ENCODE peak calls at places on chromosomes 3 and 15, in seven cellular contexts. I is left ventricle myocardium inferior, X is SK-N-MC, F is IMR-90, L is A549, N is ovary, V is body of pancreas. P is an unnamed sample.

GRCh38 chr3:181618260-181618659 is 93.5 kb upstream of the SOX2 start:
- DNase-seq in X (no peak), F (no peak), I (no peak), V (no peak), L (no peak), N (no peak), P (no peak)

GRCh38 chr3:74904646-74905045 is 290.2 kb upstream of the CNTN3 start:
- DNase-seq in L (no peak), F (no peak), N (no peak), I (no peak), V (no peak), X (no peak), P (no peak)

GRCh38 chr3:61575893-61576292 is 14.5 kb downstream of the PTPRG start:
- DNase-seq in L (no peak), X (no peak), I (no peak), F (no peak), N (no peak), V (no peak), P (no peak)

GRCh38 chr3:39879581-39879980 is 70.2 kb downstream of the MYRIP start:
- DNase-seq in I (no peak), L (no peak), X (no peak), N (no peak), F (no peak), V (no peak), P (no peak)

GRCh38 chr15:62135532-62136134 is 29.5 kb downstream of the C2CD4B start:
- DNase-seq in F (peak; percentile 21), V (peak; percentile 82), I (no peak), X (no peak), L (peak; percentile 33), N (no peak), P (peak; percentile 36)

GRCh38 chr15:45199136-45199810 is 11.5 kb upstream of the SHF start:
- DNase-seq in L (peak; percentile 16), I (no peak), N (no peak), F (no peak), V (peak; percentile 24), X (no peak), P (peak; percentile 23)

GRCh38 chr3:57130426-57131209 is 34.5 kb downstream of the IL17RD start:
- DNase-seq in F (no peak), V (no peak), N (peak; percentile 55), X (no peak), I (peak; percentile 32), L (no peak), P (no peak)

GRCh38 chr3:133295199-133295901 is 104.5 kb upstream of the BFSP2 start:
- DNase-seq in X (no peak), F (peak; percentile 81), N (no peak), L (no peak), I (no peak), V (no peak), P (peak; percentile 75)

GRCh38 chr3:31729573-31729972 is 196.8 kb downstream of the STT3B start:
- DNase-seq in X (no peak), V (no peak), F (no peak), N (no peak), I (no peak), L (peak; percentile 5), P (peak; percentile 15)

DNA sequence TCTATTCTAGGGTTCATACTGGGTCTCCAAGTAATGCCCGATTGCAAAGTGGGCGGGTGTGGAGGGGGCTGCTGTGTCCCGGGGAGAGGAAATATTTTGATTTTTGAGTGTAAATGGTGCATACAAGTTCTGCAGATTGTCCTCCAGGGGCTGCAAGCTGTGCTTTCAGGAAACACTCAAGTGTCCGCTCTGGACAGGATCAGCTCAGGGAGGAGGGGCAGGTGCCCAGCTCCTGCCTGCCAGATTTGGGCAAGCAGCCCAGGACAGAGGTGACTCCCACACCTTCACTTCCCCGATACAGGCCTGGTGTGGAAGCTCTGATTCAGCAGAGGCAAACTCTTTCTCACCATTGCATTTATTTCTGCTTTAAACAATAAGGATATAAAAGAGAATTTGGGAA is 142.7 kb downstream of the ALDH1A2 start:
- DNase-seq in I (peak; percentile 81), L (peak; percentile 5), X (no peak), F (no peak), N (peak; percentile 72), V (peak; percentile 93), P (no peak)
- H3K27ac ChIP-seq in I (peak overlapping the region; percentile 87), L (no peak overlapping the region), X (no peak overlapping the region), F (no peak overlapping the region), N (no peak overlapping the region), V (peak overlapping the region; percentile 79), P (no peak overlapping the region)

DNA sequence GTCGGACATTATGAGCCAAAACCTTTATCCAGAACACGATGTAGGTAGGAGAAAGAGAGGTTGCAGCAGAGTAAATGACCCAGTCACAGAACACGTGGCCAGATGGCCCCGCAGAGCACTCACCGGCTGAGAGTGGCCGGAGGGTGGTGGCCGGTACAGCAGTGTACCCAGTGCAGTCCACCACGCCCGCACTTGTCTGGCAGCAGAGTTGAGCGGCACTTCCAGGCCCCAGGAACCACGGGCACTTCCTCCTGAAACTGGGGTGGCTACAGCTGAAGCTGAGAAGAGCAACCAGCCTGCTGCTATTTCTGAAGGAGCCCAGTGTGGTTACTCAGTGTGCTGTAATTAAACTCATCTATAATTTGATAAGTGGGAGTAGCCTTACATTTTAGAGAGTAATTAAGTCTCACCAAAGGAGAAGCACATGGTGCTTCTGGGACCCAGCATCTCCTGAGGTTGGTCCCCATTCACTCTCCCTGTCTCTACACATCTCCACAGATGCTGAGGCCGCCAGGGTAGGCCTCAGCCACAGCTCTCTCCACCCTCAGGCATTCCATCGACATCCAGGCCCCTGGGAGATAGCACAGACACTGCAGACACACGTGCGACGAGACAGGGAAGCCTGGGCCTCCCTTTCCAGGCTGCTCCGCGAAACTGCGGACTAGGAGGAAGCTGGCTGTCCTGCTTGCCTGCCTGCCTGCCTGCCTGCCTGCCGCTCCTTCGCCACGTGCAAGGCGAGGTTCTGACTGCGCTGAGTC is 49.8 kb downstream of the BDH1 start:
- DNase-seq in V (no peak), X (no peak), L (no peak), F (no peak), I (no peak), N (no peak), P (no peak)
- H3K27ac ChIP-seq in V (no peak overlapping the region), X (no peak overlapping the region), L (peak overlapping the region; percentile 43), F (no peak overlapping the region), I (no peak overlapping the region), N (no peak overlapping the region), P (no peak overlapping the region)

GRCh38 chr15:57735891-57736290 is 29.4 kb downstream of the POLR2M start:
- DNase-seq in L (no peak), F (no peak), N (no peak), V (no peak), X (no peak), I (no peak), P (no peak)

GRCh38 chr15:57734860-57735259 is 28.3 kb downstream of the POLR2M start:
- DNase-seq in X (peak; percentile 10), V (no peak), N (no peak), F (no peak), I (no peak), L (no peak), P (no peak)

GRCh38 chr15:57736591-57736990 is 30.1 kb downstream of the POLR2M start:
- DNase-seq in X (no peak), I (no peak), L (no peak), V (no peak), F (no peak), N (no peak), P (no peak)

GRCh38 chr15:57732526-57733331 is 26.2 kb downstream of the POLR2M start:
- DNase-seq in I (peak; percentile 28), V (peak; percentile 63), L (peak; percentile 64), X (no peak), N (peak; percentile 46), F (peak; percentile 50), P (peak; percentile 44)

GRCh38 chr15:57735406-57735805 is 28.9 kb downstream of the POLR2M start:
- DNase-seq in L (no peak), I (no peak), N (no peak), X (peak; percentile 32), V (no peak), F (no peak), P (no peak)
- H3K27ac ChIP-seq in L (no peak overlapping the region), I (no peak overlapping the region), N (no peak overlapping the region), X (no peak overlapping the region), V (no peak overlapping the region), F (no peak overlapping the region), P (no peak overlapping the region)

GRCh38 chr15:41256103-41256502 is 25.0 kb downstream of the CHP1 start:
- DNase-seq in I (no peak), F (no peak), N (no peak), L (peak; percentile 48), V (no peak), X (no peak), P (no peak)
- H3K27ac ChIP-seq in I (peak overlapping the region; percentile 31), F (no peak overlapping the region), N (no peak overlapping the region), L (peak overlapping the region; percentile 89), V (peak overlapping the region; percentile 65), X (no peak overlapping the region), P (no peak overlapping the region)

GRCh38 chr15:85620321-85621044 is 174.2 kb downstream of the KLHL25 start:
- DNase-seq in X (no peak), N (no peak), F (peak; percentile 73), V (peak; percentile 28), L (no peak), I (no peak), P (no peak)

GRCh38 chr15:85618956-85619491 is 175.7 kb downstream of the KLHL25 start:
- DNase-seq in N (peak; percentile 83), V (peak; percentile 63), F (peak; percentile 98), X (no peak), I (peak; percentile 74), L (peak; percentile 63), P (peak; percentile 80)

GRCh38 chr15:85623648-85624047 is 171.1 kb downstream of the KLHL25 start:
- DNase-seq in F (peak; percentile 61), N (no peak), V (no peak), X (no peak), L (no peak), I (no peak), P (no peak)

GRCh38 chr15:85622432-85622831 is 172.3 kb downstream of the KLHL25 start:
- DNase-seq in V (no peak), N (no peak), X (no peak), I (no peak), L (no peak), F (peak; percentile 92), P (no peak)

GRCh38 chr15:85621096-85621495 is 173.6 kb downstream of the KLHL25 start:
- DNase-seq in V (no peak), L (no peak), N (no peak), F (no peak), I (no peak), X (no peak), P (no peak)
- H3K27ac ChIP-seq in V (peak overlapping the region; percentile 44), L (no peak overlapping the region), N (no peak overlapping the region), F (peak overlapping the region; percentile 20), I (peak overlapping the region; percentile 83), X (no peak overlapping the region), P (peak overlapping the region; percentile 95)